ENCODE peak calls at places on chromosomes 1 and 21, in nine cellular contexts. J is aorta; O is colonic mucosa; I is CD8-positive, alpha-beta T cell; W is BE2C; B is IMR-90; S is CD8-positive, alpha-beta memory T cell; U is NT2/D1; Z is PC-3. C is an unnamed sample. For H3K27me3, the result is how much of the 10 kb centered on the place peaks cover.

GRCh38 chr1:96641292-96641691 is 80.3 kb upstream of the PTBP2 start:
- DNase-seq in J (no peak), O (no peak), I (no peak), W (no peak), B (peak), S (no peak), U (no peak), Z (no peak), C (peak)

GRCh38 chr1:209585197-209585596 is 1.7 kb downstream of the CAMK1G start:
- DNase-seq in J (no peak), O (no peak), I (no peak), W (no peak), B (no peak), S (no peak), U (no peak), Z (no peak), C (no peak)

GRCh38 chr1:12473596-12474329 is 144.2 kb downstream of the DHRS3 start:
- DNase-seq in J (no peak), O (no peak), I (no peak), W (no peak), B (peak), S (no peak), U (no peak), Z (no peak), C (no peak)

GRCh38 chr21:14762734-14763694 is 216.9 kb upstream of the SAMSN1 start:
- DNase-seq in J (no peak), O (no peak), I (no peak), W (no peak), B (no peak), S (no peak), U (no peak), Z (no peak), C (no peak)

GRCh38 chr1:219812491-219813221 is 115.7 kb downstream of the SLC30A10 start:
- DNase-seq in J (no peak), O (no peak), I (no peak), W (peak), B (peak), S (no peak), U (peak), Z (peak), C (peak)

GRCh38 chr1:153548722-153549695 is at the start of gene S100A3:
- DNase-seq in J (peak), O (peak), I (no peak), W (peak), B (peak), S (no peak), U (no peak), Z (peak), C (peak)

GRCh38 chr21:17406202-17406601 is 106.6 kb upstream of the CXADR start:
- DNase-seq in J (no peak), O (no peak), I (no peak), W (no peak), B (no peak), S (no peak), U (no peak), Z (no peak), C (peak)

GRCh38 chr1:232667781-232668101 is 37.8 kb upstream of the SIPA1L2 start:
- DNase-seq in J (no peak), O (no peak), I (no peak), W (no peak), B (peak), S (no peak), U (no peak), Z (no peak), C (no peak)

GRCh38 chr1:4221107-4221506 is 321.0 kb upstream of the C1orf174 start:
- DNase-seq in J (no peak), O (no peak), I (no peak), W (no peak), B (no peak), S (no peak), U (no peak), Z (no peak), C (no peak)

GRCh38 chr21:14306143-14306907 is 76.6 kb downstream of the HSPA13 start:
- DNase-seq in J (no peak), O (no peak), I (no peak), W (no peak), B (peak), S (no peak), U (no peak), Z (peak), C (peak)

GRCh38 chr1:17665950-17666720 is 89.0 kb upstream of the ACTL8 start:
- DNase-seq in J (no peak), O (no peak), I (no peak), W (no peak), B (peak), S (no peak), U (no peak), Z (no peak), C (peak)

GRCh38 chr1:107664882-107665871 is 299.8 kb downstream of the VAV3 start:
- DNase-seq in J (no peak), O (peak), I (no peak), W (no peak), B (no peak), S (no peak), U (no peak), Z (no peak), C (no peak)

GRCh38 chr1:53087332-53088285 is 25.6 kb downstream of the PODN start:
- DNase-seq in J (no peak), O (no peak), I (no peak), W (no peak), B (no peak), S (no peak), U (peak), Z (no peak), C (no peak)

GRCh38 chr1:43872280-43872679 is 61.3 kb upstream of the ARTN start:
- DNase-seq in J (no peak), O (no peak), I (no peak), W (no peak), B (no peak), S (no peak), U (no peak), Z (peak), C (peak)

GRCh38 chr1:162538815-162539431 is 22.6 kb upstream of the UAP1 start:
- DNase-seq in J (no peak), O (no peak), I (no peak), W (no peak), B (peak), S (no peak), U (no peak), Z (peak), C (peak)

GRCh38 chr1:111346089-111346885 is 55.6 kb downstream of the CHIA start:
- DNase-seq in J (peak), O (peak), I (peak), W (peak), B (peak), S (peak), U (peak), Z (peak), C (peak)

GRCh38 chr1:106526650-106527049 is 529.8 kb upstream of the PRMT6 start:
- DNase-seq in J (no peak), O (no peak), I (no peak), W (no peak), B (peak), S (no peak), U (no peak), Z (peak), C (peak)

GRCh38 chr1:112866151-112866550 is 89.8 kb downstream of the SLC16A1 start:
- DNase-seq in J (peak), O (no peak), I (no peak), W (no peak), B (peak), S (no peak), U (no peak), Z (peak), C (peak)

GRCh38 chr21:37292946-37293345 is 25.8 kb upstream of the VPS26C start:
- DNase-seq in J (no peak), O (no peak), I (no peak), W (no peak), B (peak), S (no peak), U (no peak), Z (no peak), C (no peak)

GRCh38 chr1:118302145-118302544 is 117.1 kb upstream of the SPAG17 start:
- DNase-seq in J (no peak), O (no peak), I (no peak), W (no peak), B (no peak), S (no peak), U (no peak), Z (no peak), C (no peak)

GRCh38 chr1:27864264-27864895 is 8.0 kb upstream of the THEMIS2 start:
- DNase-seq in J (no peak), O (no peak), I (no peak), W (no peak), B (no peak), S (no peak), U (no peak), Z (peak), C (peak)

GRCh38 chr1:89743788-89744187 is 77.0 kb upstream of the LRRC8D start:
- DNase-seq in J (no peak), O (no peak), I (no peak), W (no peak), B (no peak), S (no peak), U (no peak), Z (no peak), C (no peak)

GRCh38 chr1:183215076-183215720 is 29.1 kb downstream of the LAMC2 start:
- DNase-seq in J (no peak), O (no peak), I (no peak), W (no peak), B (no peak), S (no peak), U (no peak), Z (no peak), C (no peak)

GRCh38 chr1:26693557-26694184 is 2.1 kb upstream of the ARID1A start:
- DNase-seq in J (no peak), O (no peak), I (no peak), W (no peak), B (no peak), S (no peak), U (no peak), Z (no peak), C (no peak)

GRCh38 chr1:157968951-157969350 is 24.5 kb upstream of the KIRREL1 start:
- DNase-seq in J (no peak), O (no peak), I (no peak), W (no peak), B (peak), S (no peak), U (no peak), Z (peak), C (peak)

GRCh38 chr1:113057006-113057405 is 16.0 kb upstream of the LRIG2 start:
- DNase-seq in J (no peak), O (no peak), I (no peak), W (peak), B (no peak), S (no peak), U (no peak), Z (no peak), C (no peak)

GRCh38 chr1:45583264-45583665 is 576 bp upstream of the NASP start:
- DNase-seq in J (peak), O (peak), I (peak), W (peak), B (peak), S (peak), U (peak), Z (peak), C (peak)

GRCh38 chr1:240285541-240285940 is 193.9 kb downstream of the FMN2 start:
- DNase-seq in J (no peak), O (no peak), I (no peak), W (no peak), B (peak), S (no peak), U (no peak), Z (no peak), C (peak)

GRCh38 chr1:159913451-159914192 is 11.7 kb downstream of the TAGLN2 start:
- DNase-seq in J (peak), O (peak), I (no peak), W (no peak), B (no peak), S (no peak), U (no peak), Z (peak), C (peak)

GRCh38 chr1:53799141-53799540 is 39.0 kb downstream of the NDC1 start:
- DNase-seq in J (no peak), O (no peak), I (no peak), W (no peak), B (no peak), S (no peak), U (no peak), Z (no peak), C (no peak)

GRCh38 chr1:10451286-10451685 is 1.5 kb downstream of the CORT start:
- DNase-seq in J (no peak), O (no peak), I (no peak), W (no peak), B (peak), S (no peak), U (no peak), Z (no peak), C (no peak)

GRCh38 chr1:166350490-166350889 is 183.7 kb upstream of the FAM78B start:
- DNase-seq in J (no peak), O (no peak), I (no peak), W (peak), B (no peak), S (no peak), U (no peak), Z (no peak), C (no peak)

GRCh38 chr21:18369115-18369514 is 34.5 kb downstream of the TMPRSS15 start:
- DNase-seq in J (no peak), O (no peak), I (no peak), W (peak), B (no peak), S (no peak), U (peak), Z (peak), C (no peak)

GRCh38 chr1:51898090-51898734 is 19.7 kb upstream of the NRDC start:
- DNase-seq in J (no peak), O (no peak), I (no peak), W (no peak), B (peak), S (no peak), U (no peak), Z (peak), C (peak)

GRCh38 chr1:89615676-89616598 is 17.0 kb upstream of the LRRC8C start:
- DNase-seq in J (no peak), O (no peak), I (no peak), W (peak), B (no peak), S (no peak), U (no peak), Z (peak), C (peak)

GRCh38 chr21:26709090-26709489 is 136.0 kb upstream of the CYYR1 start:
- DNase-seq in J (no peak), O (no peak), I (no peak), W (no peak), B (peak), S (no peak), U (no peak), Z (peak), C (peak)

GRCh38 chr1:54814148-54814498 is 13.0 kb upstream of the TTC22 start:
- DNase-seq in J (no peak), O (peak), I (no peak), W (no peak), B (no peak), S (no peak), U (no peak), Z (no peak), C (no peak)

GRCh38 chr1:64494659-64495058 is 24.7 kb downstream of the CACHD1 start:
- DNase-seq in J (no peak), O (no peak), I (no peak), W (no peak), B (no peak), S (no peak), U (no peak), Z (no peak), C (no peak)
- H3K27me3 ChIP-seq in J (under half), O (under half), I (under half), W (under half), B (under half), S (under half), U (under half), Z (under half), C (under half)

GRCh38 chr21:35044128-35044527 is 5.0 kb downstream of the RUNX1 start:
- DNase-seq in J (no peak), O (no peak), I (no peak), W (no peak), B (no peak), S (no peak), U (no peak), Z (no peak), C (no peak)

GRCh38 chr21:35045539-35046222 is 3.4 kb downstream of the RUNX1 start:
- DNase-seq in J (no peak), O (no peak), I (peak), W (no peak), B (no peak), S (no peak), U (no peak), Z (no peak), C (no peak)

GRCh38 chr21:35043549-35043948 is 5.6 kb downstream of the RUNX1 start:
- DNase-seq in J (no peak), O (no peak), I (no peak), W (no peak), B (no peak), S (no peak), U (no peak), Z (no peak), C (no peak)

GRCh38 chr21:35046223-35046690 is 2.8 kb downstream of the RUNX1 start:
- DNase-seq in J (no peak), O (no peak), I (no peak), W (no peak), B (no peak), S (no peak), U (no peak), Z (no peak), C (no peak)

GRCh38 chr21:35044770-35045538 is 4.1 kb downstream of the RUNX1 start:
- DNase-seq in J (no peak), O (no peak), I (no peak), W (no peak), B (no peak), S (no peak), U (no peak), Z (no peak), C (no peak)
- H3K4me3 ChIP-seq in J (no peak), O (no peak), I (peak), W (no peak), B (no peak), S (peak), U (no peak), Z (no peak), C (no peak)

GRCh38 chr1:918353-918752 is 5.4 kb upstream of the SAMD11 start:
- DNase-seq in J (peak), O (no peak), I (no peak), W (no peak), B (no peak), S (no peak), U (no peak), Z (no peak), C (no peak)

GRCh38 chr1:919271-919872 is 4.4 kb upstream of the SAMD11 start:
- DNase-seq in J (no peak), O (no peak), I (no peak), W (peak), B (no peak), S (no peak), U (no peak), Z (no peak), C (no peak)

GRCh38 chr1:920008-920407 is 3.7 kb upstream of the SAMD11 start:
- DNase-seq in J (no peak), O (no peak), I (no peak), W (peak), B (no peak), S (no peak), U (no peak), Z (no peak), C (no peak)

GRCh38 chr1:917466-918091 is 6.1 kb upstream of the SAMD11 start:
- DNase-seq in J (peak), O (no peak), I (no peak), W (no peak), B (no peak), S (no peak), U (no peak), Z (no peak), C (no peak)

DNA sequence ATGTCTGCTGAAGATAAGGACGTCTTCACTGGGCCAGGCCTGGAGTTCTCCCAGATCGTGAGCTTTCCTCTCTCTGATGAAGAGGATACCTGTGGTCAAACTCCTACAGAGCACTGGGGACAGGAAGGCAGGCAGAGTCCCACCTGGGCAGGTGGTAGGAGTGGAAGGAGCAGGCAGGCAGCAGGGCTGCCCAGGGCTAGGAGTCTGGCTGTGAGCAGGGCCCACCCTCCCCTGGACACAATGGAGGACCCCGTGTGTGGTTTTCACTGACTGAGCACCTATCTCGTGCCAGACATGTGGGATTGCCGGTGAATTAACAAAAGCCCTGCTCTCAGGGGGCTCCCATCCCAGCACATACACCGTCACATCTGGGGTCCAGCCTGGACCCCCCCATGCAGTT is 4.9 kb upstream of the SAMD11 start:
- DNase-seq in J (peak), O (no peak), I (no peak), W (no peak), B (no peak), S (no peak), U (no peak), Z (no peak), C (no peak)
- H3K27me3 ChIP-seq in J (under half), O (half or more), I (under half), W (under half), B (under half), S (under half), U (half or more), Z (half or more), C (half or more)

DNA sequence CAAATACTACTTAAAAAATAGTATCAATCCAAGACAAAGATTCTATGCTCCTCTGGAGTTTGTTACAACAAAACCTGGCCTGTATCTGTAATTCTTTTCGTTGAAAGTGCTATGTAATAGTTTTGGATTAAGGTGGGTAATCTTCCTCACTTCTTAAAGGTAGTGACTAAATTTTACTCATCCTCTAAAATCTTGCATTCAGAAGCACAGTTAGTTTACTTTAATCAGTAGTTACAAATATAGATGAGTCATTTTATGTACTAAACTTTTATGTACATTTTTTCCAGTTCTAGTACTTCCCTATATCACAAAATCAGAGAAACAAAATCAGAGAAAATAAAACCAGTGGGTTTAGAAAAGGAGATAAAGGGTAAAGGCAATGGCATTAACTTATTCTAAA is 51.3 kb downstream of the ZNHIT6 start:
- DNase-seq in J (no peak), O (no peak), I (no peak), W (no peak), B (no peak), S (no peak), U (no peak), Z (peak), C (peak)
- H3K4me3 ChIP-seq in J (no peak), O (no peak), I (no peak), W (no peak), B (no peak), S (no peak), U (no peak), Z (peak), C (no peak)

GRCh38 chr1:31501505-31501904 is 74.8 kb upstream of the TINAGL1 start:
- DNase-seq in J (no peak), O (no peak), I (no peak), W (no peak), B (no peak), S (no peak), U (no peak), Z (no peak), C (no peak)

GRCh38 chr1:31504001-31504400 is 72.3 kb upstream of the TINAGL1 start:
- DNase-seq in J (no peak), O (peak), I (no peak), W (no peak), B (no peak), S (no peak), U (no peak), Z (no peak), C (no peak)

GRCh38 chr1:31503581-31503980 is 72.7 kb upstream of the TINAGL1 start:
- DNase-seq in J (no peak), O (no peak), I (no peak), W (no peak), B (no peak), S (no peak), U (no peak), Z (no peak), C (no peak)

GRCh38 chr1:31502926-31503511 is 73.3 kb upstream of the TINAGL1 start:
- DNase-seq in J (no peak), O (no peak), I (no peak), W (no peak), B (no peak), S (no peak), U (peak), Z (no peak), C (no peak)

GRCh38 chr1:31502253-31502652 is 74.1 kb upstream of the TINAGL1 start:
- DNase-seq in J (no peak), O (no peak), I (no peak), W (no peak), B (no peak), S (no peak), U (no peak), Z (no peak), C (no peak)
- H3K27me3 ChIP-seq in J (under half), O (under half), I (under half), W (under half), B (half or more), S (under half), U (under half), Z (under half), C (under half)

GRCh38 chr1:22089134-22089571 is 36.6 kb downstream of the CDC42 start:
- DNase-seq in J (no peak), O (no peak), I (no peak), W (no peak), B (no peak), S (no peak), U (no peak), Z (no peak), C (no peak)
- H3K4me3 ChIP-seq in J (no peak), O (no peak), I (peak), W (no peak), B (no peak), S (peak), U (no peak), Z (no peak), C (no peak)